ENCODE peak calls at places on chromosomes 12 and 14, in seven cellular contexts. O is stimulated activated CD8-positive, alpha-beta memory T cell treated with anti-CD3 and anti-CD28 coated beads, Interleukin-15, amount 100 ng/mL, for 1 hour; G is T1000; Z is HCEC 1CT; J is ovary; Y is hippocampal formation; Q is DMS153. E is an unnamed sample.
A peak's percentile ranks its signal among the peaks of the same experiment; 100 is the strongest.

GRCh38 chr12:107339932-107340331 is 246.6 kb upstream of the CRY1 start:
- DNase-seq in O (no peak), G (no peak), Z (no peak), J (no peak), Y (no peak), Q (no peak), E (no peak)

GRCh38 chr12:57632898-57633825 is at the start of gene B4GALNT1:
- DNase-seq in O (no peak), G (peak; percentile 100), Z (peak; percentile 40), J (peak; percentile 75), Y (peak; percentile 52), Q (peak; percentile 44), E (no peak)

GRCh38 chr14:39426605-39427004 is 5.6 kb downstream of the FBXO33 start:
- DNase-seq in O (no peak), G (no peak), Z (peak; percentile 40), J (no peak), Y (peak; percentile 22), Q (peak; percentile 24), E (no peak)

GRCh38 chr12:104372048-104372720 is 68.6 kb downstream of the EID3 start:
- DNase-seq in O (no peak), G (no peak), Z (no peak), J (no peak), Y (no peak), Q (no peak), E (no peak)

GRCh38 chr12:116015525-116015924 is 262.0 kb downstream of the MED13L start:
- DNase-seq in O (no peak), G (no peak), Z (peak; percentile 54), J (no peak), Y (peak; percentile 72), Q (peak; percentile 2), E (no peak)

GRCh38 chr12:2666846-2667245 is 127.9 kb upstream of the FKBP4 start:
- DNase-seq in O (no peak), G (no peak), Z (no peak), J (peak; percentile 4), Y (no peak), Q (no peak), E (no peak)

GRCh38 chr14:76168531-76168930 is 16.8 kb downstream of the GPATCH2L start:
- DNase-seq in O (no peak), G (no peak), Z (peak; percentile 55), J (no peak), Y (no peak), Q (no peak), E (no peak)

GRCh38 chr12:78970041-78970440 is 105.5 kb downstream of the SYT1 start:
- DNase-seq in O (no peak), G (no peak), Z (peak; percentile 35), J (no peak), Y (no peak), Q (no peak), E (no peak)

GRCh38 chr12:9831720-9832119 is 4.4 kb downstream of the KLRF1 start:
- DNase-seq in O (no peak), G (no peak), Z (no peak), J (no peak), Y (no peak), Q (no peak), E (no peak)

GRCh38 chr14:31933716-31934115 is 143.4 kb upstream of the ARHGAP5 start:
- DNase-seq in O (no peak), G (no peak), Z (no peak), J (no peak), Y (no peak), Q (peak; percentile 80), E (no peak)

GRCh38 chr14:61652526-61653262 is 42.6 kb upstream of the HIF1A start:
- DNase-seq in O (no peak), G (peak; percentile 45), Z (no peak), J (no peak), Y (no peak), Q (no peak), E (no peak)

GRCh38 chr14:49961270-49962222 is 68.7 kb downstream of the ARF6 start:
- DNase-seq in O (no peak), G (no peak), Z (no peak), J (no peak), Y (no peak), Q (no peak), E (no peak)

GRCh38 chr12:43292699-43293098 is 259.3 kb downstream of the ADAMTS20 start:
- DNase-seq in O (no peak), G (no peak), Z (peak; percentile 63), J (no peak), Y (no peak), Q (no peak), E (no peak)

GRCh38 chr12:9669534-9669933 is at the start of gene CLEC2D:
- DNase-seq in O (no peak), G (no peak), Z (no peak), J (no peak), Y (no peak), Q (no peak), E (no peak)

GRCh38 chr12:120231316-120232011 is 30.6 kb upstream of the RPLP0 start:
- DNase-seq in O (peak; percentile 46), G (peak; percentile 80), Z (peak; percentile 98), J (no peak), Y (no peak), Q (peak; percentile 51), E (peak; percentile 54)

GRCh38 chr14:57871487-57872080 is 5.7 kb upstream of the SLC35F4 start:
- DNase-seq in O (no peak), G (no peak), Z (peak; percentile 70), J (no peak), Y (peak; percentile 6), Q (no peak), E (no peak)

GRCh38 chr14:69043598-69044267 is 64.6 kb upstream of the ACTN1 start:
- DNase-seq in O (no peak), G (no peak), Z (peak; percentile 71), J (peak; percentile 66), Y (no peak), Q (no peak), E (no peak)

GRCh38 chr14:76133103-76133502 is 18.6 kb upstream of the GPATCH2L start:
- DNase-seq in O (no peak), G (no peak), Z (peak; percentile 7), J (no peak), Y (no peak), Q (no peak), E (no peak)

GRCh38 chr12:58000499-58000898 is 59.1 kb downstream of the ATP23 start:
- DNase-seq in O (no peak), G (no peak), Z (no peak), J (no peak), Y (no peak), Q (no peak), E (no peak)

GRCh38 chr14:100384819-100385813 is 62.0 kb downstream of the SLC25A47 start:
- DNase-seq in O (no peak), G (no peak), Z (peak; percentile 71), J (no peak), Y (peak; percentile 66), Q (no peak), E (no peak)

GRCh38 chr12:132525833-132526455 is 36.0 kb downstream of the FBRSL1 start:
- DNase-seq in O (no peak), G (no peak), Z (no peak), J (no peak), Y (peak; percentile 75), Q (no peak), E (no peak)

GRCh38 chr12:107822356-107822755 is 47.9 kb downstream of the ASCL4 start:
- DNase-seq in O (no peak), G (no peak), Z (no peak), J (no peak), Y (no peak), Q (no peak), E (no peak)

GRCh38 chr12:68159681-68160304 is at the start of gene IFNG:
- DNase-seq in O (no peak), G (no peak), Z (no peak), J (no peak), Y (no peak), Q (no peak), E (no peak)

GRCh38 chr12:8452976-8453616 is 2.7 kb upstream of the CLEC6A start:
- DNase-seq in O (no peak), G (no peak), Z (no peak), J (no peak), Y (no peak), Q (no peak), E (no peak)

GRCh38 chr12:43099691-43100163 is 452.3 kb downstream of the ADAMTS20 start:
- DNase-seq in O (no peak), G (no peak), Z (no peak), J (no peak), Y (no peak), Q (no peak), E (no peak)

GRCh38 chr12:41724216-41724615 is 420.5 kb downstream of the GXYLT1 start:
- DNase-seq in O (no peak), G (no peak), Z (no peak), J (no peak), Y (no peak), Q (no peak), E (no peak)

GRCh38 chr12:103373088-103373523 is 122.7 kb downstream of the C12orf42 start:
- DNase-seq in O (no peak), G (no peak), Z (no peak), J (no peak), Y (no peak), Q (peak; percentile 98), E (no peak)

GRCh38 chr14:24633353-24633752 is 637 bp downstream of the GZMB start:
- DNase-seq in O (no peak), G (no peak), Z (no peak), J (no peak), Y (no peak), Q (no peak), E (no peak)

GRCh38 chr14:70904376-70904775 is 2.9 kb upstream of the PCNX1 start:
- DNase-seq in O (no peak), G (no peak), Z (no peak), J (no peak), Y (no peak), Q (no peak), E (no peak)

GRCh38 chr14:55245657-55246268 is 25.5 kb upstream of the FBXO34 start:
- DNase-seq in O (no peak), G (no peak), Z (peak; percentile 29), J (no peak), Y (peak; percentile 4), Q (no peak), E (no peak)

GRCh38 chr12:112977641-112978040 is 678 bp upstream of the OAS2 start:
- DNase-seq in O (no peak), G (no peak), Z (no peak), J (no peak), Y (no peak), Q (no peak), E (no peak)

GRCh38 chr14:21026988-21027315 is 2.1 kb upstream of the NDRG2 start:
- DNase-seq in O (no peak), G (no peak), Z (no peak), J (peak; percentile 69), Y (no peak), Q (no peak), E (no peak)